ENCODE peak calls at places on chromosome 1, in five cellular contexts. N is brain microvascular endothelial cell, E is IMR-90, J is astrocyte of the spinal cord, A is uterus. X is an unnamed sample.
A peak's percentile ranks its signal among the peaks of the same experiment; 100 is the strongest.

GRCh38 chr1:156845055-156845952 is 13.6 kb downstream of the INSRR start:
- DNase-seq in N (no peak), E (no peak), J (no peak), A (no peak), X (peak; percentile 11)

GRCh38 chr1:15242766-15243165 is 4.3 kb upstream of the FHAD1 start:
- DNase-seq in N (no peak), E (no peak), J (no peak), A (no peak), X (no peak)

GRCh38 chr1:213057264-213058059 is 6.4 kb downstream of the RPS6KC1 start:
- DNase-seq in N (no peak), E (no peak), J (no peak), A (no peak), X (no peak)

GRCh38 chr1:200435200-200435780 is 25.5 kb upstream of the ZNF281 start:
- DNase-seq in N (no peak), E (peak; percentile 22), J (peak; percentile 13), A (no peak), X (no peak)

GRCh38 chr1:165353731-165354671 is 2.5 kb downstream of the LMX1A start:
- DNase-seq in N (no peak), E (no peak), J (no peak), A (no peak), X (no peak)

GRCh38 chr1:15621975-15622374 is 4.7 kb downstream of the DDI2 start:
- DNase-seq in N (no peak), E (no peak), J (no peak), A (no peak), X (no peak)

GRCh38 chr1:27598288-27598687 is 5.7 kb downstream of the AHDC1 start:
- DNase-seq in N (no peak), E (no peak), J (no peak), A (peak; percentile 71), X (no peak)

GRCh38 chr1:182329471-182329870 is 62.1 kb downstream of the GLUL start:
- DNase-seq in N (no peak), E (no peak), J (no peak), A (no peak), X (no peak)

GRCh38 chr1:63794927-63795326 is 21.1 kb downstream of the ROR1 start:
- DNase-seq in N (peak; percentile 61), E (peak; percentile 28), J (peak; percentile 88), A (no peak), X (no peak)

GRCh38 chr1:81894867-81895266 is 94.1 kb downstream of the ADGRL2 start:
- DNase-seq in N (peak; percentile 5), E (no peak), J (no peak), A (no peak), X (peak; percentile 24)

GRCh38 chr1:10699470-10699835 is 97.0 kb downstream of the CASZ1 start:
- DNase-seq in N (no peak), E (no peak), J (no peak), A (no peak), X (no peak)

GRCh38 chr1:48003741-48004503 is 6.7 kb upstream of the TRABD2B start:
- DNase-seq in N (no peak), E (no peak), J (no peak), A (no peak), X (no peak)

GRCh38 chr1:35573198-35573775 is at the start of gene TFAP2E:
- DNase-seq in N (no peak), E (no peak), J (peak; percentile 46), A (no peak), X (peak; percentile 59)

GRCh38 chr1:98792123-98792522 is 130.6 kb downstream of the SNX7 start:
- DNase-seq in N (peak; percentile 16), E (peak; percentile 34), J (no peak), A (no peak), X (no peak)

GRCh38 chr1:172699111-172699510 is 40.2 kb downstream of the FASLG start:
- DNase-seq in N (peak; percentile 86), E (peak; percentile 65), J (peak; percentile 71), A (no peak), X (peak; percentile 94)

GRCh38 chr1:2414297-2414958 is 2.1 kb upstream of the PEX10 start:
- DNase-seq in N (peak; percentile 47), E (peak; percentile 34), J (peak; percentile 67), A (peak; percentile 77), X (peak; percentile 65)

GRCh38 chr1:190126728-190127127 is 350.9 kb downstream of the BRINP3 start:
- DNase-seq in N (no peak), E (no peak), J (no peak), A (no peak), X (no peak)

GRCh38 chr1:36187800-36188593 is 32.0 kb downstream of the MAP7D1 start:
- DNase-seq in N (peak; percentile 88), E (peak; percentile 92), J (peak; percentile 89), A (peak; percentile 82), X (peak; percentile 91)

GRCh38 chr1:2314803-2315710 is 76.3 kb downstream of the MORN1 start:
- DNase-seq in N (no peak), E (peak; percentile 39), J (peak; percentile 47), A (peak; percentile 71), X (no peak)

GRCh38 chr1:66503841-66504470 is 30.0 kb upstream of the SGIP1 start:
- DNase-seq in N (peak; percentile 82), E (peak; percentile 81), J (peak; percentile 69), A (peak; percentile 14), X (peak; percentile 74)

GRCh38 chr1:229448845-229449244 is 15.0 kb upstream of the ACTA1 start:
- DNase-seq in N (no peak), E (no peak), J (no peak), A (no peak), X (no peak)

GRCh38 chr1:172397221-172397620 is 23.3 kb upstream of the C1orf105 start:
- DNase-seq in N (no peak), E (peak; percentile 75), J (peak; percentile 62), A (no peak), X (peak; percentile 77)

GRCh38 chr1:44020464-44020863 is 10.8 kb downstream of the SLC6A9 start:
- DNase-seq in N (no peak), E (no peak), J (no peak), A (no peak), X (no peak)

GRCh38 chr1:155504207-155504606 is 58.4 kb downstream of the ASH1L start:
- DNase-seq in N (peak; percentile 12), E (peak; percentile 42), J (peak; percentile 39), A (no peak), X (peak; percentile 52)

GRCh38 chr1:218664385-218665170 is 319.4 kb downstream of the TGFB2 start:
- DNase-seq in N (no peak), E (peak; percentile 66), J (peak; percentile 56), A (no peak), X (peak; percentile 65)

GRCh38 chr1:115977481-115978258 is 1.4 kb downstream of the SLC22A15 start:
- DNase-seq in N (no peak), E (no peak), J (no peak), A (no peak), X (peak; percentile 97)

GRCh38 chr1:98794196-98794886 is 132.8 kb downstream of the SNX7 start:
- DNase-seq in N (peak; percentile 77), E (peak; percentile 72), J (peak; percentile 75), A (no peak), X (peak; percentile 83)

GRCh38 chr1:28552482-28553228 is at the start of gene TRNAU1AP:
- DNase-seq in N (peak; percentile 92), E (peak; percentile 95), J (peak; percentile 97), A (peak; percentile 98), X (peak; percentile 98)

GRCh38 chr1:7672864-7673263 is 98.2 kb upstream of the VAMP3 start:
- DNase-seq in N (no peak), E (no peak), J (no peak), A (no peak), X (no peak)

DNA sequence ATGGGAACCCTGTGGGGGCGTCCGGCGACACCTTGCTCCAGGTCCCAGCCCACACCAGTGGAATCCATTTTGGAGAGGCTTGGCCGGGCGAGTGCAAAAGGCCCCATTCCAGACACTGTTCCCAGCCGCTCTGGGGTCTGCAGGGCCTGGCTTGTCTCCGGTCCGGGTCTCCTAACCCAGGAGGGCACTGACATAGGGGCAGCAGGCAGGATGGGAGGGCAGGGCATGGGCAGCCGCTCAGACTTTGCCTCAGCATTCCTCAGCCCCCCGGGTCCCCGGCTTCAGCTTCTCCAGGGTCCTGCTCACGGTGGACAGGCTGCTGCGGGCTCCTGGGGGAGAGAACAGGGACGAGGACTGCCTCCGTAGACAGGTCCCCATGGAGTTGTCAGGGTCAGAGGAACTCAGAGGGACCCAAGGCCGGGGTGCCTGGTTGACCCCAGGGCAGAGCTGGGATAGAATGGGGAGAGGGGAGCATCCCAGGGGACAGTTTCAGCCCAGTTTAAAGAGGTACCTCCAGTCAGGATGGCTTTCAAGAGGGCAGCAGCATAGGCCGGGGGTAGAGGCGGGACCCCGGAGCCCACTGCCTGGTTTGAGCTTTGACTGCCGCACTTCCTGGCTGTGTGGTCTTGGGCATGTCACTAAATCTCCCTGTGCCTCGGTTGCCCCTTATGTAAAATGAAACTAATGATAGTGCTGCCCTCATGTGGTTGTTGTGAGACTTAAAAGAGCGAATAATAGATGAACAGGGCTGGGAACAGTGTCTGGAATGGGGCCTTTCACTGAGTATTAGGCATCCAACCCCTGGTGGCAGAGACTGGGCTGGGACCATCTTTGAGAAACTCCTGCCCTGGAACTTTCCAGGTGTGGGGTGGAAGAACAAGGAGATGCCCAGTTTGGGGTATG is 3.7 kb downstream of the KNCN start:
- DNase-seq in N (peak; percentile 47), E (peak; percentile 62), J (peak; percentile 56), A (no peak), X (peak; percentile 63)
- TF ChIP-seq CTCF in N (peak; percentile 59), E (peak; percentile 58), J (peak; percentile 48), A (peak; percentile 30), X (peak; percentile 54)

GRCh38 chr1:152878042-152878441 is at the start of gene SMCP:
- DNase-seq in N (no peak), E (no peak), J (no peak), A (no peak), X (no peak)
- TF ChIP-seq CTCF in N (peak; percentile 31), E (no peak), J (peak; percentile 13), A (no peak), X (peak; percentile 33)

GRCh38 chr1:20726107-20726911 is 6.2 kb downstream of the SH2D5 start:
- DNase-seq in N (no peak), E (no peak), J (no peak), A (no peak), X (no peak)

GRCh38 chr1:20726932-20727745 is 5.4 kb downstream of the SH2D5 start:
- DNase-seq in N (no peak), E (no peak), J (no peak), A (no peak), X (no peak)

GRCh38 chr1:20729155-20729931 is 3.2 kb downstream of the SH2D5 start:
- DNase-seq in N (no peak), E (no peak), J (no peak), A (no peak), X (no peak)

GRCh38 chr1:20728371-20729154 is 3.9 kb downstream of the SH2D5 start:
- DNase-seq in N (no peak), E (no peak), J (no peak), A (no peak), X (no peak)

DNA sequence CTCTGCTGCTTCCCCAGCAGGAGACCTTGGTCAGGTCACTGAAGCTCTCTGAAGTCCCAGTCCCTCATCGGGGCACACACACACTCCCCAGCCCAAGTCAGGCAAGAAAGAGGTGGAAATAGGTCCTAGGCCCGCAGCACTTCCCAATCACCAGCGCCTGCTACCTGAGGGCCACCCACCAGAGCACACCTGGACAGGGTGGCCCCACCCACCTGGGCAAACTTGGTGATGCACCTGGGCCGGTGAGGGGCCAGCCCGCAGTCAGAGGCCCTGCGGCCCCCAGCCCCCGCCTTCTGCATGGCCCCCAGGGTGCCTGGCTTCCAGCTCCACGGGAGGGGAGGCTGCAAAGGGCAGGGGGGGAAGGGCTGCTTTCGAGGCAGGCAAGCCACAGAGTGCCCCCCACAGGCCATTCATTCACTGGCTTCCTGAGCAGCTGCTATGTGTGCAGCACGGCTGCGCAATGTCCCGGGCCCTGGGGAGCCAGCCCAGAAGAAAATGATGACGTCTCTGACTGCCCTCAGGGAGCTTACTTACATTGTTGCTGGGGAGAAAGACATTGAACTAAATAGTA is 4.7 kb downstream of the SH2D5 start:
- DNase-seq in N (no peak), E (no peak), J (no peak), A (no peak), X (no peak)
- TF ChIP-seq CTCF in N (peak; percentile 29), E (peak; percentile 24), J (peak; percentile 30), A (no peak), X (no peak)

GRCh38 chr1:5709976-5710375 is 282.2 kb downstream of the NPHP4 start:
- DNase-seq in N (no peak), E (no peak), J (no peak), A (no peak), X (no peak)
- TF ChIP-seq CTCF in N (no peak), E (no peak), J (no peak), A (no peak), X (no peak)

X was measured in epithelial cell of esophagus.